ENCODE peak calls at places on chromosomes 7 and 10, in five cellular contexts. B, I, X, F and G are unnamed samples.
A peak's percentile ranks its signal among the peaks of the same experiment; 100 is the strongest.

GRCh38 chr10:130963052-130963393 is 348.5 kb downstream of the TCERG1L start:
- DNase-seq in X (no peak), B (no peak), F (no peak), I (no peak), G (no peak)

GRCh38 chr10:96413151-96413787 is 54.5 kb upstream of the OPALIN start:
- DNase-seq in B (no peak), F (no peak), I (peak; percentile 58), X (no peak), G (no peak)

GRCh38 chr7:27843584-27844305 is 103.8 kb downstream of the TAX1BP1 start:
- DNase-seq in F (no peak), X (no peak), B (no peak), I (no peak), G (no peak)

GRCh38 chr7:105920766-105921165 is 42.3 kb upstream of the CDHR3 start:
- DNase-seq in I (no peak), X (no peak), B (no peak), F (no peak), G (no peak)

GRCh38 chr10:14382022-14382421 is 51.3 kb upstream of the FRMD4A start:
- DNase-seq in F (no peak), B (no peak), X (no peak), I (no peak), G (peak; percentile 83)

GRCh38 chr7:88226886-88227516 is 7.2 kb upstream of the SRI start:
- DNase-seq in I (no peak), F (no peak), B (peak; percentile 93), X (peak; percentile 99), G (no peak)

GRCh38 chr10:10330481-10330880 is 687.2 kb upstream of the CELF2 start:
- DNase-seq in F (no peak), B (peak; percentile 9), I (no peak), X (no peak), G (no peak)

GRCh38 chr10:1180836-1181235 is 124.7 kb downstream of the WDR37 start:
- DNase-seq in I (peak; percentile 19), B (no peak), X (no peak), F (peak; percentile 47), G (no peak)

GRCh38 chr7:113922049-113922448 is 3.2 kb upstream of the PPP1R3A start:
- DNase-seq in X (no peak), F (no peak), I (no peak), B (no peak), G (no peak)

GRCh38 chr10:122495406-122496340 is 34.3 kb downstream of the HTRA1 start:
- DNase-seq in I (no peak), X (no peak), F (no peak), B (peak; percentile 14), G (no peak)

GRCh38 chr7:42090056-42090455 is 147.0 kb downstream of the GLI3 start:
- DNase-seq in B (peak; percentile 57), F (no peak), X (no peak), I (no peak), G (no peak)

GRCh38 chr7:44415510-44415909 is 74.9 kb downstream of the NUDCD3 start:
- DNase-seq in I (no peak), X (peak; percentile 81), B (no peak), F (no peak), G (no peak)

DNA sequence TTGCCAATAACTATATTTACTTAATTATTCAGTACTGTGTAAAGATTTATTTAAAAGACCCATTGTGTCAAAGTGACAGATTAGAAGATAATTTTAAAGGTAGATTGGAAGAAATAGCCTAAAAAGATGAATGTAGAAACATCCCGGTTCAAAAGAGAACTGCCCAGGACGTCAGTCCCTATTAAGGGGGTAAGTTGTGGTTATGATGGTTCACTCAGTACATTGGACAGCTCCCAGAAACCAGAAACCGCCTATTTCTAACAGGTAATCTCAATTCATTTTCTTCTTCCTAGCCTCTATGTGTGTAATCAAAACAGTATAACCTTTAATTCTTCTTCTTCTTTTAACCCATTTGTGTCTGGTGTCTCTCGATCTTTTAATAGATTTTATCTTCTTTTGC is 1.5 kb upstream of the FERD3L start:
- DNase-seq in X (no peak), F (no peak), I (no peak), B (peak; percentile 60), G (no peak)
- H3K4me3 ChIP-seq in X (no peak overlapping the region), F (no peak overlapping the region), I (no peak overlapping the region), B (no peak overlapping the region), G (no peak overlapping the region)

GRCh38 chr7:38962028-38962427 is 15.7 kb upstream of the POU6F2 start:
- DNase-seq in I (no peak), F (no peak), B (no peak), X (no peak), G (no peak)

DNA sequence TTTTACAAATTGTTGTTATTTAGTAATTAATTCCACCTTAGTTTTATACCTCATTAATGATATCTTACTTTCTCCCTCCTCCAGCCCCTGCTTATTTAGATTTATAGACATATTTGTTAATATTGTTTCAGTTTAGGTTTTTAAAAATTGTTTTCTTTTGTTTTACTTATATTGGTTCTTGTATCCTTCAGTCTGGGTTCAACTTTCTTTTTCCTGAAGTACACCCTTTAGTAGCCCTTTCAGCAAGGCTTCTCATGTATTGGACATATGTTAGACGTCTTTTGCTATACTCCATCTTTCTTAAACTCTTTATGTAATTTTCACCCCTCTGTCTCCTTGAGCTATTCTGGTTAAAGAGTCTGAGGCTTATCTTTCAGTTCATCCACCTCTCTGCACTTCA is 12.8 kb upstream of the POU6F2 start:
- DNase-seq in F (no peak), B (no peak), X (no peak), I (no peak), G (no peak)
- TF ChIP-seq CTCF in F (no peak), B (no peak), X (no peak), I (no peak), G (no peak)

DNA sequence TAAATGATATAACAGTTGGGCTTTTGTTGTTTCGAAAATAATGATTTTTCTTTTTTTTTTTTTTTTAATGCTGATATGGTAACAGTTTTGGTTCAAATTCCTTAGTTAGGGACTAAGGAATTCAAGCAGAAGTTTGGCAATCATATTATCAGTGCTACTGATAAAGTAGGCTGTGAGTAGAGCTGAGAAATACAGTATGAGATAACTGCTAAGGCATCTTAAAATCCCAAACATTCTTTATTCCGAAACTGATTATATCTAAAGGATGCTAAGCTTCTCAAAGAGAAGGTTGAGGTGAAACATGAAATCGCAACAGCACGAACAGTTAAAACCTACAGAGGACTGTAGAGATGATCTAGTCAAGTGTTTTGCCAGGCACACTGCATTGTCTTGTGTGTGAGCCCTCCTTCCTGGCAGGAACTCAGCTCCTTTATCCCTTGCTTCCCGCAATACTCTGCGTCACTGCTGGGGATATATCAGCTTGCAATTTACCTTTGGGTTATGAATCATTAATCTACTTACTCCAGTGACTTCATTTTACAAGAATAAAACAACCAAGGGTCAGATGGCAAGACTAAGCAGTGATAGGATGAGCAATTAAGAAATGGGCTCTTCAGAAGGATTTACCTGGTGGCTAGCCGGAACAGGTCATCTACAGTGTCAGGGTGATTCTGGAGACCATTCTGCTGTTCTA is 36.7 kb downstream of the IRF5 start:
- DNase-seq in X (no peak), B (peak; percentile 58), F (no peak), I (no peak), G (no peak)
- H3K4me3 ChIP-seq in X (no peak overlapping the region), B (no peak overlapping the region), F (no peak overlapping the region), I (no peak overlapping the region), G (no peak overlapping the region)

DNA sequence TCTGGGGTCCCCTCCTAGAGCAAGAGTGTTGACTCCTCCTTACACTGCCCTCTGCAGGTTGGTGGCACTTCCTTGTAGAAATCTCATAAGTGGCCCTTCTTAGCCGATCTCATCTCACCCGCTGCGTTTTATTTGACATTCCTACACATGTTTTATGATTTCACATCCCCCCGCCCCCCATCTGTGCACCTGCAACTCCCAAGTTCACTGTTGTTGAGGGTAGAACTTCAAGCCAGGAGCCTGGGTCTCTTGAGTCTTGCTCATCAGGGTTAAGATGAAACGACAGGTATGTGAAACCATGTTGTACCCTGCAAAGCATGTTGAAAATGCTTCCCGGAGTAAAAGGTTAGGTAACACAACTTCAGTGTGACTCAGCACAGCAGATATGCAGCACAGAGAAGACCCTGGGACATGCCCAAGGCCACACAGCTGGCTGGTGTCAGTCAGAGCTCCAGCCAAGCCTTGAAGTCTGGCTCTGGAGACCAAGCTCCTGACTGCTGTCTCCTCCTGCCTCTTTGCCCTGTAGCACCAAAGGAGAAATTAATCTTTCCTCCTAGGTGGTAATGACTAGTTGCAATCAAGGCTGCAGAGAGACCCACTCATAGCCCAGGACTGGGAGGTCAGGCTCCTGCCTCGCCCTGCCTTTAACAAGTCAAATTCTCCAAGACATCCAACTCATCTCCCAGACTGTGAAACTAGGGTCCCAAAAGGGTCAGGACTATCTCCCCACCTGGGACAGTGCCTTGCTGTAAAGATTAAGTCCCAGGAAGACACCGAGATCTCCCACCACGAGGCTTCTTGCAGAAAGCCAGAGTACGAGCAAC is 171.0 kb downstream of the PRKAG2 start:
- DNase-seq in X (peak; percentile 70), I (peak; percentile 76), F (no peak), B (peak; percentile 80), G (peak; percentile 33)
- TF ChIP-seq CTCF in X (peak; percentile 74), I (peak; percentile 42), F (peak; percentile 37), B (peak; percentile 49), G (peak; percentile 36)

GRCh38 chr10:30493609-30494530 is 59.9 kb downstream of the MAP3K8 start:
- DNase-seq in X (peak; percentile 63), B (peak; percentile 86), I (peak; percentile 65), F (peak; percentile 80), G (peak; percentile 69)
- H3K4me3 ChIP-seq in X (no peak overlapping the region), B (no peak overlapping the region), I (no peak overlapping the region), F (no peak overlapping the region), G (peak overlapping the region; percentile 4)

GRCh38 chr10:109126541-109126940 is 796.8 kb downstream of the XPNPEP1 start:
- DNase-seq in I (no peak), B (no peak), F (no peak), X (no peak), G (no peak)

GRCh38 chr10:109127363-109127762 is 795.9 kb downstream of the XPNPEP1 start:
- DNase-seq in F (no peak), I (no peak), B (no peak), X (no peak), G (no peak)

DNA sequence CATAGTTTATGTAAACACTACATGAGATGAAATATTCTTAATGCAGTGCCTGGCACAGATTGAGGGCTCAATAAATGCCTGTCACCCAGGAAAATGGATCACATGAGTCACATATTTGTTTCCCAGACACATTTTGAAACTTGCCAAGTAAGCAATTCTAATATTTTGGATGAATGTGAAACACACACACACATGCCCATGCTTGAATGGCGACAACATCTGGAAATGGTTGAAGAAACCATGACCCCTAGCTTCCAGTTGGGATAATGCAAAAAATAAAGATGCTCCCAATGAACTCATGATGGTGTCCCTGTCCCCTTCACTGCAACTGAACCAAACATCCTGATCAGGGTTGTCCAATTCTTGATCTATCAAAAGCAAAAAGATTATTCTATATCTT is 797.3 kb downstream of the XPNPEP1 start:
- DNase-seq in B (no peak), X (no peak), F (no peak), I (no peak), G (no peak)
- TF ChIP-seq CTCF in B (no peak), X (no peak), F (no peak), I (no peak), G (no peak)